ENCODE peak calls at places on chromosomes 16 and 17, in six cellular contexts. L is Peyer's patch, D is NT2/D1, W is ascending aorta, S is PC-3, X is MM.1S. U is an unnamed sample.

GRCh38 chr16:59573528-59574271 is 839.6 kb upstream of the GOT2 start:
- DNase-seq in W (no peak), X (no peak), S (peak; percentile 68), D (no peak), L (no peak), U (no peak)

GRCh38 chr16:84884311-84885023 is 64.7 kb downstream of the CRISPLD2 start:
- DNase-seq in S (peak; percentile 30), L (no peak), W (no peak), D (no peak), X (no peak), U (no peak)

GRCh38 chr16:82796047-82796446 is 169.3 kb downstream of the CDH13 start:
- DNase-seq in W (no peak), X (no peak), L (no peak), S (no peak), D (no peak), U (no peak)

GRCh38 chr16:2451851-2452320 is 8.0 kb upstream of the TEDC2 start:
- DNase-seq in W (no peak), L (no peak), S (no peak), X (no peak), D (no peak), U (no peak)

GRCh38 chr17:31216053-31216751 is 80.8 kb downstream of the OMG start:
- DNase-seq in D (peak; percentile 15), W (no peak), L (no peak), S (peak; percentile 62), X (peak; percentile 69), U (peak; percentile 45)

GRCh38 chr16:68358951-68359350 is 48.1 kb downstream of the PRMT7 start:
- DNase-seq in X (no peak), W (no peak), D (no peak), S (no peak), L (no peak), U (no peak)

GRCh38 chr17:60161598-60162330 is 12.0 kb downstream of the CA4 start:
- DNase-seq in S (no peak), D (no peak), W (peak; percentile 80), L (no peak), X (no peak), U (no peak)

GRCh38 chr16:3690991-3691720 is 26.2 kb downstream of the TRAP1 start:
- DNase-seq in L (no peak), D (no peak), W (no peak), S (no peak), X (no peak), U (no peak)

GRCh38 chr17:60671482-60671881 is 6.2 kb upstream of the BCAS3 start:
- DNase-seq in X (no peak), S (no peak), W (no peak), L (no peak), D (no peak), U (no peak)

GRCh38 chr17:42107597-42108576 is 4.6 kb downstream of the DHX58 start:
- DNase-seq in W (peak; percentile 76), X (peak; percentile 82), L (peak; percentile 85), S (no peak), D (peak; percentile 81), U (no peak)
- H3K4me3 ChIP-seq in W (no peak overlapping the region), X (no peak overlapping the region), L (no peak overlapping the region), S (no peak overlapping the region), D (peak overlapping the region; percentile 24), U (no peak overlapping the region)

DNA sequence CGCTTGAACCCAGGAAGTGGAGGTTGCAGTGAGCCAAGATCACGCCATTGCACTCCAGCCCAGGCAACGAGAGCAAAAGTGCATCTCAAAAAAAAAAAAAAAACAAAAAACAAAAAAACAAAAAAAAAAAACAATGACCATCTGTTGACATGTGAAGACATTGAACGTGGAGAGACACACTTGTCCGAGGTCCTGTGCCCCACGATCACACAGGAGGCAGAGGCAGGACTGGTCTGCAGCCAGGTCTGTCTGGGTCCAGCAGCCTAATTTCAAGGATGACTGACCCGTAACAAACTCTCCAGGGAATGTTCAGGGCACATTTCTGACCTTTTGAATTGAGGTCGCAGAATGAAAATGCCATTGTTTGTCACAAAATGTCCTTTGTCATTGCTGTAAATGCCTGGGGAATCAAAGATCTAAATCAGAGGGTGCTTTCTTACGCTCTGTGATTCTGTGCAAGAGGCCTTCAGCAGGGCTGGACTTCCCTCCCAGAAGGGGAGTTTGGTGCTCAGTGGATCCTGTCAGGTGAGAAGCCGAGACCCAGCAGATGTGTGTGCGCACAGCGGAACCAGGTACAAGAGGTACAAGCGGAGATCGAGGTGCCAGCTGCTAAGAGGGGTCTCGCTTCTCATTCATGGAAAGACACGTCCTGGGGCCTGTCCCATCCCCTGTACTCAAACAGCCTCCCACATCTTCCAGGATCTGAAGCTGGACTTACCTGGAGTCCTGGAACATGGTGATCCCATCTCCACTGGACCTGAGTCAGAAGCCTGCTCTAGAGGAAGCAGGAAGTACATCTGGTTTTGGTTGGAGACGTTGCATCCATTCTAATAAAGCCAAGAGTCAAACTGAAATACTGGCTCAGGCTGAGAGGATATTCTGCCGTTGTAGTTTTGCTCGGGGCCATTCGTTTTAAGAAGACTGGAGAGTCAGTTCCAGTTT is 95.8 kb downstream of the IRF8 start:
- DNase-seq in D (no peak), L (peak; percentile 54), S (no peak), W (no peak), X (no peak), U (no peak)
- H3K4me3 ChIP-seq in D (no peak overlapping the region), L (peak overlapping the region; percentile 9), S (no peak overlapping the region), W (no peak overlapping the region), X (no peak overlapping the region), U (no peak overlapping the region)

GRCh38 chr17:48995871-48996695 is 1.1 kb upstream of the IGF2BP1 start:
- DNase-seq in W (no peak), S (no peak), D (peak; percentile 85), X (no peak), L (no peak), U (peak; percentile 73)

GRCh38 chr17:48994548-48995331 is 2.4 kb upstream of the IGF2BP1 start:
- DNase-seq in W (no peak), S (no peak), L (no peak), X (no peak), D (no peak), U (no peak)

GRCh38 chr17:48996696-48997102 is 486 bp upstream of the IGF2BP1 start:
- DNase-seq in X (no peak), D (no peak), L (no peak), S (no peak), W (no peak), U (no peak)

GRCh38 chr17:48997103-48997826 is at the start of gene IGF2BP1:
- DNase-seq in W (no peak), L (no peak), D (peak; percentile 63), X (no peak), S (no peak), U (peak; percentile 70)

DNA sequence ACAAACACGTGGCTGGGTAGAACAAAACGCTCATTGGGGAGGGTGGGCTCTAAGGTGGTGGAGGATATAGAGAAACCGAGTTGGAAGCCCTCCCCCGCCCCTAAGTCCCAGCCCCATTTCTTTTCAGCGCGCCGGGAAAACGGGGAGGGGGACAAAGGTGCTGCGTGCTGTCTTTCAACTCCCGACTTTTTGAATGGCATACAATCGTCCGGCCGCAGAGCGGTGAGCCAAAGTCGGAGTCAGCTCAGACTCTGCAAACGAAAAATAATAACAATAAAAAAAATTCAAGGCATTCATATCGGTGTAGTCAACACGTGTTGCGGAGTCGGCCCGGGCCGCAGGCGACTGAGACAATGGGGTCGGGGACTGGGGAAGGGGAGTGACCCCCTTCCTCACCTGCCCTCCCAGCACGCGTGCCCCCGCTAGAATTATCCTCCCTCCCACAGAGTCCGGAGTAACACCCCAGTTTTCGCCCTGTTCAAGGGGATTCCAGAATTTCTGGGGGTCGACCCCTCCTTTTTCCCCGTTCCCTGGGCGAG is 1.8 kb upstream of the IGF2BP1 start:
- DNase-seq in D (peak; percentile 56), X (no peak), L (no peak), S (no peak), W (peak; percentile 43), U (peak; percentile 53)
- H3K4me3 ChIP-seq in D (peak overlapping the region; percentile 99), X (no peak overlapping the region), L (no peak overlapping the region), S (no peak overlapping the region), W (no peak overlapping the region), U (peak overlapping the region; percentile 57)

GRCh38 chr17:77692571-77693161 is 265.8 kb upstream of the TNRC6C start:
- DNase-seq in D (no peak), L (no peak), W (peak; percentile 39), S (peak; percentile 67), X (no peak), U (peak; percentile 40)

GRCh38 chr17:77687921-77688320 is 270.6 kb upstream of the TNRC6C start:
- DNase-seq in L (no peak), D (no peak), W (peak; percentile 33), X (no peak), S (no peak), U (no peak)

GRCh38 chr17:77688369-77688768 is 270.1 kb upstream of the TNRC6C start:
- DNase-seq in W (peak; percentile 41), L (no peak), X (no peak), S (no peak), D (no peak), U (no peak)

GRCh38 chr17:77691216-77692085 is 267.1 kb upstream of the TNRC6C start:
- DNase-seq in S (no peak), L (no peak), X (no peak), D (no peak), W (peak; percentile 54), U (no peak)

DNA sequence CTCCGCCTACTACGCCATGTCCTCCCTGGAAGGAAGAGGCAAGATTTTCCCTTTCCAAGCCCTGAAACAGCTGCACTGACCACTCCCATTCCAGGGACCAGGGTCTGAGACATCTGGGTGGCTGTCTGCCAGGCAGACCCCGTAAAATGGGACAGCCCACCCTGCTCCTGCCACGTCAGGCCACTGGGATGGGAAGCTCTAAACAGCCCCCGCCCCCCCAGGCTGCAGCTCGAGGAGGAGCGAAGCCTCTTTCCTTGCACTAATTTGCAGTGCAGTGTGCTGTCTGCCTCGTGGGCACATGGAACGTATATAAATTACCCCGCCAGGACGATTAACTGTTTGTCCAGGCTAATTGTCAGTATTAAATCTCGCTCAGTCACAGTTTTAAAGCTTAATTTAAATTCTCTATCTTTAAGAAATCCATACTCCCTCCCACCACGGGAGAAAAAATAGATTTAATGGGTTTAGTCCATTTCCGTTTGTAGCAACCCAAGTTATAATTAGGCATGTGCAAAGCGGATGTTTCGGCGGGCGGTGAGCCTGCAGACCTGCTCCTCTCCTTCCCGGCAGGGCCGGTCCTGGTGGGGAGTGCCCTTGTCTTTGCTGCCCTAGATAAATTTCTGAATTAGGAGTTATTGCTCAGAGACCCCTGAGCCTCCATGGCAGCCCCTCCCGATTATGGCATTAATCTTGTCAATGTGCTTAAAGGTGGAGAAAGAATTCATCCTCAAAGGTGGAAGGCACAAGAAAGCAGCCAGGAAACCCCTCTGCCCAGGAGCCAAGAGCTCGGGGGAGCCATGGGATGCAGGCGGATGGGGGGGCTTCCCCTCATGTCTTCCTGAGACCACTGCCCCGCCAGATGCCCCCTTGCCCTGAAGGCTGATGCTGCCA is 268.0 kb upstream of the TNRC6C start:
- DNase-seq in S (peak; percentile 7), X (peak; percentile 77), D (no peak), L (no peak), W (peak; percentile 60), U (peak; percentile 40)
- H3K4me3 ChIP-seq in S (no peak overlapping the region), X (peak overlapping the region; percentile 39), D (no peak overlapping the region), L (no peak overlapping the region), W (peak overlapping the region; percentile 50), U (no peak overlapping the region)

DNA sequence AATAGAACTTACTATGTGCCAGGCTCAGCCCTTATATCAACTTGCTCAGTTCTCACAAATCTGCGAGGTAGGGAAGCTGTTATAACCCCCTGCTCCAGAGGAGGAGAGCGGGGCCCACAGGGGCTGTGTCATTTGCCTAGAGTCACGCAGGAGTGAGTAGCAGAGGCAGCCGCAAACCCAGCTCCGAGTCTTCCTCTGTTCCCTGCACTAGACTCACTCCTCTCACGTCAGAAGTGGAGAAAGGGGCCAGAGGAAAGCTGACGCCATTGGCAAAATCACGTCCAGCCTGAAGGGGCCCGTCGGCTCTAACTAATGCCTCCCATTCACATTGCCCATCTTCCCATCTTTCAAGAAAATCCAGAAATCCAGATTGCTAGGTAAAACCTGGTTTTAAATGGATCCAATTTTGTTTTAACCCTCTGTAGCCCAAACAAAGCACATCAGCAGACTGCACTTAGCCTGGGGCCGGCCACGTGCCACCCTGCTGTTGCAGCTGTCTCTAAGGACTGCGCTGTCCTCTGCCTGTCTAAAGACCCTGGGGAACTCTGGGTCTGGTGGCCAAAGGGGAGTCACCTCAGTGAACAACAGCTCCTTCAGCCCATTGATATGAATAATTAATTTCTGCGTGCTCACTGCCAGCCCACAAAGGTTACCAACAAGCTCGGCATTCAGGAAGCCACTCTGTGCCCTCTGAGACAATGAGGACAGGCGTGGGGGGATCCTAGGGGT is 36.6 kb upstream of the ABR start:
- DNase-seq in D (no peak), L (peak; percentile 79), X (no peak), W (no peak), S (no peak), U (no peak)
- H3K4me3 ChIP-seq in D (no peak overlapping the region), L (no peak overlapping the region), X (no peak overlapping the region), W (no peak overlapping the region), S (no peak overlapping the region), U (no peak overlapping the region)

U was measured in SJSA1.